ENCODE peak calls at places on chromosome 10, in nine cellular contexts. L is AG10803; F is fibroblast of lung; E is A549; N is foreskin fibroblast; Z is stomach; Q is mucosa of descending colon; C is CD8-positive, alpha-beta T cell; B is gastrocnemius medialis. A is an unnamed sample.
A peak's percentile ranks its signal among the peaks of the same experiment; 100 is the strongest.

GRCh38 chr10:104274762-104275721 is 6.1 kb downstream of the GSTO2 start:
- DNase-seq in L (peak; percentile 23), F (no peak), E (peak; percentile 80), N (peak; percentile 77), Z (peak; percentile 68), Q (peak; percentile 69), C (peak; percentile 35), B (no peak), A (peak; percentile 34)

GRCh38 chr10:71713135-71714040 is 6.2 kb downstream of the C10orf105 start:
- DNase-seq in L (peak; percentile 92), F (peak; percentile 89), E (no peak), N (peak; percentile 97), Z (peak; percentile 65), Q (no peak), C (peak; percentile 38), B (peak; percentile 35), A (peak; percentile 78)

GRCh38 chr10:121662945-121663917 is 65.0 kb upstream of the FGFR2 start:
- DNase-seq in L (no peak), F (no peak), E (peak; percentile 21), N (no peak), Z (no peak), Q (no peak), C (no peak), B (no peak), A (no peak)

GRCh38 chr10:69348824-69349541 is 67.7 kb downstream of the TACR2 start:
- DNase-seq in L (peak; percentile 93), F (peak; percentile 96), E (peak; percentile 54), N (peak; percentile 93), Z (no peak), Q (no peak), C (no peak), B (peak; percentile 46), A (peak; percentile 97)

GRCh38 chr10:117370205-117370604 is 5.0 kb downstream of the PDZD8 start:
- DNase-seq in L (peak; percentile 57), F (peak; percentile 84), E (no peak), N (peak; percentile 55), Z (no peak), Q (no peak), C (no peak), B (no peak), A (peak; percentile 29)

GRCh38 chr10:114477285-114477684 is 73.0 kb upstream of the AFAP1L2 start:
- DNase-seq in L (peak; percentile 22), F (no peak), E (no peak), N (peak; percentile 63), Z (no peak), Q (no peak), C (no peak), B (peak; percentile 75), A (peak; percentile 65)

GRCh38 chr10:11404931-11405330 is 206.5 kb downstream of the USP6NL start:
- DNase-seq in L (no peak), F (no peak), E (no peak), N (no peak), Z (no peak), Q (no peak), C (no peak), B (no peak), A (no peak)

GRCh38 chr10:31549936-31550335 is 230.9 kb downstream of the ZEB1 start:
- DNase-seq in L (peak; percentile 88), F (no peak), E (no peak), N (peak; percentile 68), Z (no peak), Q (no peak), C (no peak), B (no peak), A (peak; percentile 85)

GRCh38 chr10:45421231-45422097 is 47.4 kb downstream of the ALOX5 start:
- DNase-seq in L (no peak), F (no peak), E (no peak), N (no peak), Z (no peak), Q (peak; percentile 56), C (peak; percentile 46), B (no peak), A (peak; percentile 28)

GRCh38 chr10:122957474-122957873 is 3.4 kb upstream of the C10orf88 start:
- DNase-seq in L (no peak), F (peak; percentile 6), E (no peak), N (no peak), Z (no peak), Q (no peak), C (no peak), B (no peak), A (no peak)

GRCh38 chr10:124671486-124672075 is 72.6 kb downstream of the FAM53B start:
- DNase-seq in L (peak; percentile 54), F (peak; percentile 27), E (peak; percentile 55), N (peak; percentile 73), Z (no peak), Q (peak; percentile 49), C (no peak), B (no peak), A (peak; percentile 73)

GRCh38 chr10:14016011-14016536 is 314.6 kb downstream of the FRMD4A start:
- DNase-seq in L (peak; percentile 46), F (peak; percentile 40), E (no peak), N (peak; percentile 79), Z (no peak), Q (no peak), C (no peak), B (peak; percentile 42), A (peak; percentile 31)

GRCh38 chr10:15433850-15434537 is 62.9 kb upstream of the FAM171A1 start:
- DNase-seq in L (peak; percentile 58), F (peak; percentile 32), E (peak; percentile 40), N (peak; percentile 74), Z (no peak), Q (no peak), C (no peak), B (no peak), A (peak; percentile 60)

GRCh38 chr10:71471957-71472365 is 75.2 kb downstream of the CDH23 start:
- DNase-seq in L (no peak), F (no peak), E (no peak), N (no peak), Z (no peak), Q (no peak), C (no peak), B (peak; percentile 57), A (no peak)

GRCh38 chr10:30784896-30785605 is 155.5 kb upstream of the LYZL2 start:
- DNase-seq in L (peak; percentile 71), F (peak; percentile 82), E (no peak), N (peak; percentile 80), Z (peak; percentile 68), Q (peak; percentile 76), C (peak; percentile 31), B (peak; percentile 69), A (peak; percentile 80)

GRCh38 chr10:129696636-129697035 is 229.6 kb downstream of the MGMT start:
- DNase-seq in L (no peak), F (no peak), E (no peak), N (no peak), Z (no peak), Q (no peak), C (no peak), B (no peak), A (no peak)

GRCh38 chr10:119078422-119079179 is 2.0 kb downstream of the EIF3A start:
- DNase-seq in L (no peak), F (no peak), E (no peak), N (no peak), Z (no peak), Q (no peak), C (no peak), B (no peak), A (no peak)

GRCh38 chr10:34031410-34031809 is 696.9 kb upstream of the NRP1 start:
- DNase-seq in L (peak; percentile 92), F (peak; percentile 78), E (no peak), N (peak; percentile 92), Z (no peak), Q (no peak), C (no peak), B (peak; percentile 55), A (peak; percentile 48)

GRCh38 chr10:53754851-53755250 is 982.3 kb upstream of the MBL2 start:
- DNase-seq in L (no peak), F (no peak), E (no peak), N (no peak), Z (no peak), Q (no peak), C (no peak), B (no peak), A (no peak)

DNA sequence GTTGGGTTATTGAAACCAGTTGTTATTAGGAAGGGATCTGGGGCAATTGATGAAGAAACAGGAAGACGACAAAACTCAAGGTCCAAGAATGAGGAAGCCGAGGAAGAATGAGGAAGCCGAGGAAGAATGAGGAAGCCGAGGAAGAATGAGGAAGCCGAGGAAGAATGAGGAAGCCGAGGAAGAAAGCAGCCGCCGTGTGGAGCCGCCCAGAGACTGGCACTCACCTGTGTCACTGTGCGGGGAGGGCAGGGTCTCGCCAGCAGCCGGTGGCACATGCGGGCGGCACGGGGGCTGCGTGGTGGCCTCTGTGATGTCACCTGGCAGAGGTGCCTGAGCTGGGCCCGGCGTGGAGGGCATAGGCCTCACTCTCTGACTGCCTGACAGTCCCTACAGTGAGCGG is 71.1 kb upstream of the CFAP46 start:
- DNase-seq in L (no peak), F (no peak), E (no peak), N (no peak), Z (peak; percentile 58), Q (peak; percentile 82), C (no peak), B (no peak), A (no peak)
- H3K4me3 ChIP-seq in L (no peak overlapping the region), F (no peak overlapping the region), E (no peak overlapping the region), N (no peak overlapping the region), Z (no peak overlapping the region), Q (no peak overlapping the region), C (no peak overlapping the region), B (no peak overlapping the region), A (no peak overlapping the region)

GRCh38 chr10:20215547-20216152 is 399.4 kb downstream of the PLXDC2 start:
- DNase-seq in L (no peak), F (no peak), E (no peak), N (no peak), Z (no peak), Q (no peak), C (no peak), B (no peak), A (no peak)

GRCh38 chr10:20221353-20221752 is 405.1 kb downstream of the PLXDC2 start:
- DNase-seq in L (no peak), F (no peak), E (no peak), N (no peak), Z (no peak), Q (no peak), C (no peak), B (no peak), A (no peak)
- TF ChIP-seq CTCF in L (no peak), F (no peak), E (no peak), N (no peak), Z (no peak), Q (no peak), C (no peak), B (no peak), A (no peak)

GRCh38 chr10:99913831-99914235 is 95.9 kb downstream of the DNMBP start:
- DNase-seq in L (no peak), F (peak; percentile 32), E (no peak), N (no peak), Z (peak; percentile 63), Q (peak; percentile 60), C (no peak), B (no peak), A (no peak)
- H3K4me3 ChIP-seq in L (no peak overlapping the region), F (no peak overlapping the region), E (no peak overlapping the region), N (no peak overlapping the region), Z (no peak overlapping the region), Q (no peak overlapping the region), C (no peak overlapping the region), B (no peak overlapping the region), A (no peak overlapping the region)

DNA sequence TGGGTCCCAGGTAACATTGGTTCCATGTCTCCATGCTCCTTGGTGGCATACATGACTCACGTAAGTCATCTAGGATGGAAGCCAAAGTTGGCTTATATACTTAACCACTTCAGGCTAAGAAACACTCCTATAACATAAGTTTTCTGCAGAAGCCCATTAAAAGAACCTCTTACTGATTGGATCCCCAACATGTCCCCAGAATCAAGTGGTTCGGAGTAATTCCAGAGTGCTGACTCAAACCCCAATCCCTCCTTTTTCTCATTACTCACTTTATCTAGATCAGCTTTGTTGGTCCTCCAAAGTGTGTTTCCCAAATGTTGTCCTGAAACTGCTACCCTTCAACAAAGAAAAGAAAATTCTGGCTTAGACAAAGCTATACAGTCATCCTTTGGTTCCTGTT is 10.1 kb upstream of the ATOH7 start:
- DNase-seq in L (no peak), F (peak; percentile 62), E (no peak), N (no peak), Z (no peak), Q (no peak), C (no peak), B (no peak), A (no peak)
- TF ChIP-seq CTCF in L (no peak), F (no peak), E (no peak), N (no peak), Z (no peak), Q (no peak), C (no peak), B (no peak), A (no peak)

A was measured in fibroblast of villous mesenchyme.